ENCODE peak calls at places on chromosomes 1 and 21, in ten cellular contexts. One of them, this sample, is unnamed. For H3K27me3, the result is how much of the 10 kb centered on the place peaks cover.

GRCh38 chr1:206736878-206737728 is 33.5 kb upstream of the IL19 start:
- DNase-seq in H9: no peak
- DNase-seq in A673: no peak
- DNase-seq in tibial nerve: no peak
- DNase-seq in suprapubic skin: no peak
- DNase-seq in left ventricle myocardium inferior: no peak
- DNase-seq in osteoblast: no peak
- DNase-seq in CD8-positive, alpha-beta T cell: peak
- DNase-seq in astrocyte: no peak
- DNase-seq in PC-9: no peak
- DNase-seq in this sample: peak

GRCh38 chr21:45549670-45550463 is 7.6 kb upstream of the SLC19A1 start:
- DNase-seq in left ventricle myocardium inferior: peak
- DNase-seq in osteoblast: peak
- DNase-seq in PC-9: no peak
- DNase-seq in tibial nerve: no peak
- DNase-seq in A673: no peak
- DNase-seq in CD8-positive, alpha-beta T cell: no peak
- DNase-seq in H9: peak
- DNase-seq in suprapubic skin: peak
- DNase-seq in astrocyte: no peak
- DNase-seq in this sample: no peak

GRCh38 chr1:203351037-203351625 is at the start of gene FMOD:
- DNase-seq in osteoblast: no peak
- DNase-seq in H9: peak
- DNase-seq in astrocyte: peak
- DNase-seq in CD8-positive, alpha-beta T cell: no peak
- DNase-seq in A673: no peak
- DNase-seq in tibial nerve: peak
- DNase-seq in PC-9: no peak
- DNase-seq in left ventricle myocardium inferior: peak
- DNase-seq in suprapubic skin: no peak
- DNase-seq in this sample: no peak

GRCh38 chr1:230067441-230067870 is 418 bp downstream of the GALNT2 start:
- DNase-seq in left ventricle myocardium inferior: no peak
- DNase-seq in PC-9: no peak
- DNase-seq in osteoblast: peak
- DNase-seq in tibial nerve: peak
- DNase-seq in CD8-positive, alpha-beta T cell: no peak
- DNase-seq in A673: peak
- DNase-seq in astrocyte: no peak
- DNase-seq in suprapubic skin: peak
- DNase-seq in H9: no peak
- DNase-seq in this sample: no peak

GRCh38 chr1:181094813-181095212 is 6.3 kb downstream of the IER5 start:
- DNase-seq in H9: no peak
- DNase-seq in astrocyte: peak
- DNase-seq in CD8-positive, alpha-beta T cell: no peak
- DNase-seq in tibial nerve: peak
- DNase-seq in osteoblast: peak
- DNase-seq in left ventricle myocardium inferior: no peak
- DNase-seq in PC-9: peak
- DNase-seq in suprapubic skin: no peak
- DNase-seq in A673: peak
- DNase-seq in this sample: no peak

GRCh38 chr1:188761226-188761625 is 1716.4 kb downstream of the BRINP3 start:
- DNase-seq in osteoblast: no peak
- DNase-seq in A673: no peak
- DNase-seq in left ventricle myocardium inferior: no peak
- DNase-seq in suprapubic skin: no peak
- DNase-seq in H9: no peak
- DNase-seq in tibial nerve: no peak
- DNase-seq in CD8-positive, alpha-beta T cell: no peak
- DNase-seq in PC-9: no peak
- DNase-seq in astrocyte: no peak
- DNase-seq in this sample: no peak

GRCh38 chr1:102790997-102791396 is 317.3 kb downstream of the COL11A1 start:
- DNase-seq in CD8-positive, alpha-beta T cell: no peak
- DNase-seq in suprapubic skin: no peak
- DNase-seq in tibial nerve: no peak
- DNase-seq in osteoblast: no peak
- DNase-seq in PC-9: no peak
- DNase-seq in A673: peak
- DNase-seq in astrocyte: no peak
- DNase-seq in left ventricle myocardium inferior: no peak
- DNase-seq in H9: no peak
- DNase-seq in this sample: no peak

GRCh38 chr21:46421756-46422555 is 36.7 kb upstream of the DIP2A start:
- DNase-seq in PC-9: no peak
- DNase-seq in suprapubic skin: no peak
- DNase-seq in H9: no peak
- DNase-seq in A673: no peak
- DNase-seq in tibial nerve: no peak
- DNase-seq in left ventricle myocardium inferior: no peak
- DNase-seq in astrocyte: no peak
- DNase-seq in CD8-positive, alpha-beta T cell: no peak
- DNase-seq in osteoblast: peak
- DNase-seq in this sample: no peak

GRCh38 chr1:41495171-41495948 is 10.9 kb upstream of the EDN2 start:
- DNase-seq in PC-9: no peak
- DNase-seq in H9: peak
- DNase-seq in tibial nerve: no peak
- DNase-seq in osteoblast: no peak
- DNase-seq in A673: peak
- DNase-seq in astrocyte: no peak
- DNase-seq in suprapubic skin: no peak
- DNase-seq in left ventricle myocardium inferior: peak
- DNase-seq in CD8-positive, alpha-beta T cell: no peak
- DNase-seq in this sample: no peak

GRCh38 chr21:35179990-35180557 is 131.0 kb upstream of the RUNX1 start:
- DNase-seq in CD8-positive, alpha-beta T cell: no peak
- DNase-seq in suprapubic skin: no peak
- DNase-seq in osteoblast: peak
- DNase-seq in tibial nerve: no peak
- DNase-seq in PC-9: peak
- DNase-seq in astrocyte: peak
- DNase-seq in A673: no peak
- DNase-seq in H9: no peak
- DNase-seq in left ventricle myocardium inferior: no peak
- DNase-seq in this sample: no peak

GRCh38 chr1:40756523-40756922 is 27.1 kb upstream of the KCNQ4 start:
- DNase-seq in CD8-positive, alpha-beta T cell: no peak
- DNase-seq in H9: no peak
- DNase-seq in suprapubic skin: no peak
- DNase-seq in PC-9: no peak
- DNase-seq in osteoblast: no peak
- DNase-seq in left ventricle myocardium inferior: no peak
- DNase-seq in tibial nerve: no peak
- DNase-seq in astrocyte: no peak
- DNase-seq in A673: no peak
- DNase-seq in this sample: no peak

DNA sequence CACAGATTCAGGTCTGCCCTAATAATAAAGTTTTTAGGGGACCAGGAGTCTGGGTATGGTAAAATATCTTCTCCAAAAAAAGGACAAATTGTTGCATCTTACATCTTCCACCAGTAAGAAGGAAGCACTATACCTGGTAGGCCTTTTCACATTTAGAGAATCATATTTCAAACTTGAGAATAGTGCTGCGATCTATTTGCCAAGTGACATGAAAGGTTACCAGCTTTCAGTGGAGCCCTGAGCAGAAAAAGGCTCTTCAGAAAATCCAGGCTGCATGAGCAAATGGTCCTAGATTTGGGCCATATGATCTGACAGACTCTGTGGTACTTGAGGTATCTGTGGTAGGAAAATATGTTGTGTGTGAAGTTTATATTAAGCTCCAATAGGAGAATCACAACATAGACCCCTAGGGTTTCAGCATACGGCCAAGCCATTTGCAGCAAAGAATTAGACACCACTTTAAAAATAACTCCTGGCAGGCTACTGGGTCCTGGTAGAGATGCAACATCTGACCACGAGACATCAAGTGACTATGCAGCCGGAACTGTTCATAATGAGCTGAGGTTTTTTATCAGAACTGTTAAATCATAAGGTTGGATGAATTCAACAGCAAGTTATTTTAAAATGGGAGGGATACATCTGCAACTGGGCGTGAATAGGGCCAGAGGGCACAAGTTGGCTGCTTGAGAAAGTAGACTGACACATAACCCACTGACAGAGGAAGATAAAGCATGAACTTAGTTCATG is 38.6 kb upstream of the CCDC190 start:
- DNase-seq in PC-9: no peak
- DNase-seq in A673: no peak
- DNase-seq in CD8-positive, alpha-beta T cell: no peak
- DNase-seq in osteoblast: peak
- DNase-seq in tibial nerve: no peak
- DNase-seq in astrocyte: peak
- DNase-seq in left ventricle myocardium inferior: no peak
- DNase-seq in H9: no peak
- DNase-seq in suprapubic skin: no peak
- DNase-seq in this sample: no peak
- H3K27ac ChIP-seq in PC-9: no peak
- H3K27ac ChIP-seq in A673: no peak
- H3K27ac ChIP-seq in CD8-positive, alpha-beta T cell: no peak
- H3K27ac ChIP-seq in osteoblast: peak
- H3K27ac ChIP-seq in tibial nerve: no peak
- H3K27ac ChIP-seq in astrocyte: no peak
- H3K27ac ChIP-seq in left ventricle myocardium inferior: peak
- H3K27ac ChIP-seq in H9: no peak
- H3K27ac ChIP-seq in suprapubic skin: no peak
- H3K27ac ChIP-seq in this sample: no peak

DNA sequence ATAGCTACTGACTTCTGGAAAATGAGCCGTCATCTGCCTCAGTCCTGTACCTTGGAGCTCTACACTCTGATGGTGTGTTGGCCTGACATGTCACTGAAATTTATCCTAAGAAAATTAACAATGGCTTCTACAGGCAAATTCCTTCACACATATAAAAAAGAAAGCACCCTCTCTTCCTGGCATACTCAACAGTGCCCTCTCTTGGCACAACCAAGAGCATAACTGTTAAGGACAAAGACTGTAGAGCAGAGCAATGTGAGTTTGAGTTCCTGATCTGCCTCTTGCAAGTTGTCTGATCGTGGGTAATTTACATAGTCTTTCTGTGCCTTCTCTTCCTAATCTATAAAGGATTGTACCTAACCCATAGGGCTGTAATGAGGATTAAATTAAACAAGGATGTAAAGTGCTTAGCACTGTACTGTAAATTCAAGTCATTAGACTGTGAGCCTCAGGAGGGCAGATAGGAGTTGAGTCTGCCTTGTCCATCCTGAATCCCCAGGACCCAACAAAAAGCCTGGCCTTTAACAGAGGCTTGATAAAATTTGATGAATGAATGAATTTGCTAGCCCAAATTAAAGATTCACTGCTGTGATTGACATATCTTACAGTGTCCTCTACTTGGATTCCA is 83.5 kb downstream of the SYF2 start:
- DNase-seq in A673: peak
- DNase-seq in CD8-positive, alpha-beta T cell: no peak
- DNase-seq in left ventricle myocardium inferior: no peak
- DNase-seq in osteoblast: no peak
- DNase-seq in tibial nerve: no peak
- DNase-seq in astrocyte: no peak
- DNase-seq in H9: peak
- DNase-seq in PC-9: no peak
- DNase-seq in suprapubic skin: no peak
- DNase-seq in this sample: peak
- TF ChIP-seq CTCF in A673: peak
- TF ChIP-seq CTCF in CD8-positive, alpha-beta T cell: peak
- TF ChIP-seq CTCF in left ventricle myocardium inferior: peak
- TF ChIP-seq CTCF in osteoblast: peak
- TF ChIP-seq CTCF in tibial nerve: no peak
- TF ChIP-seq CTCF in astrocyte: no peak
- TF ChIP-seq CTCF in H9: peak
- TF ChIP-seq CTCF in PC-9: no peak
- TF ChIP-seq CTCF in suprapubic skin: no peak
- TF ChIP-seq CTCF in this sample: peak

DNA sequence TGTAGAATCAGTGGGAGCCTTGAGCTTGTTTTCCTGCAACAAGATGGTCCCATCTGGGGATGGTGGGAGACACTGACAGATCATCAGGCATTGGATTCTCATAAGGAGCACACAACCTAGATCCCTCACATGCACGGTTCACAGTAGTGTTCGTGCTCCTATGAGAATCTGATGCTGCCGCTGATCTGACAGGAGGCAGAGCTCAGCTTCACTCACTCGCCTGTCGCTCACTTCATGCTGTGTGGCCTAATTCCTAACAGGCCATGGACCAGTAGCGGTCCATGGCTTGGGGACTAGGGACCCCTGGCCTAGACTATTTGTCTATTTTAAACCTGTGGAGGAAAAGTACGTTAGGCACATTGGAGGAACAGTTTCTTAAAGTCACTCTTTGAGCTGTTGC is 140.0 kb downstream of the EDEM3 start:
- DNase-seq in osteoblast: no peak
- DNase-seq in suprapubic skin: no peak
- DNase-seq in left ventricle myocardium inferior: no peak
- DNase-seq in A673: no peak
- DNase-seq in astrocyte: no peak
- DNase-seq in PC-9: no peak
- DNase-seq in H9: no peak
- DNase-seq in tibial nerve: no peak
- DNase-seq in CD8-positive, alpha-beta T cell: no peak
- DNase-seq in this sample: no peak
- H3K27me3 ChIP-seq in osteoblast: under half
- H3K27me3 ChIP-seq in suprapubic skin: under half
- H3K27me3 ChIP-seq in left ventricle myocardium inferior: under half
- H3K27me3 ChIP-seq in A673: under half
- H3K27me3 ChIP-seq in astrocyte: under half
- H3K27me3 ChIP-seq in PC-9: under half
- H3K27me3 ChIP-seq in H9: under half
- H3K27me3 ChIP-seq in tibial nerve: under half
- H3K27me3 ChIP-seq in CD8-positive, alpha-beta T cell: under half
- H3K27me3 ChIP-seq in this sample: under half

DNA sequence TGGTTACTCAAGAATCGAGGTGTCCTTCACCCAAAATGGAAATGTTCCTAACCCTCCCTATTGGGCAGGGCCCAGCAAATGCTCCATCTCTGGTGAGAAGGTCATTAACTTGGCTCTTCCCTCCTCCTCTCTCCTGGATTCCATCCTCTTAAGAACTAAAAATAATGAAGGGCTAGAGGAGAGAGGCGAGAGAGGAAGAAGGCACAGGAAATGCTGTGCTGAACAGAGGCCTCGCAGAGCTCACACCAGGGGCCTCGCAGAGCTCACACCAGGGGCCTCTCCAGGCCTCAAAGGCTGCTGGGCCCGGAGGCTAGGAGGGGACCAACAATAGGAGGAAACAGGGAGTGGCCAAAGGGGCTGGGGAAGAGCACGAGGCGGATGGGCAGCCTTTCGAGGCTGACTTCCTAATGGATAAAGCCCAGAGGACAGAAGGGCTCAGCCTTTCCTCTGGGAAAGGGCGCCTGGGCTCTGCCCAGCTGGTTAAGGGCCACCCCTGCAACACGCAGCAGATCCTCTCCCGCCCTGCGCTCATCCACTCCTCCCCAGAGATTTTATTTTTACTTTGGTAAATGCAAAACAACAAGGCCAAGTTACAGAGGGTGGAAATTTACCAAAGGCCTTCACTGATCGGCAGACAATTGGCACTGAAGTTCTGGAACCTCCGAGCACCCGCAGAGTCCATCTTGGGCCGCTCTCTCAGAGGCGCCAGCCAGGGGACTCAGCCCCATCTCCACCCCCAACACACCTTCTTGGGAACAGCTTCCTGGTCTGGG is 78.5 kb downstream of the ITPKB start:
- DNase-seq in tibial nerve: no peak
- DNase-seq in suprapubic skin: peak
- DNase-seq in CD8-positive, alpha-beta T cell: no peak
- DNase-seq in H9: no peak
- DNase-seq in PC-9: no peak
- DNase-seq in A673: no peak
- DNase-seq in osteoblast: no peak
- DNase-seq in astrocyte: no peak
- DNase-seq in left ventricle myocardium inferior: peak
- DNase-seq in this sample: no peak
- H3K27ac ChIP-seq in tibial nerve: no peak
- H3K27ac ChIP-seq in suprapubic skin: peak
- H3K27ac ChIP-seq in CD8-positive, alpha-beta T cell: peak
- H3K27ac ChIP-seq in H9: no peak
- H3K27ac ChIP-seq in PC-9: no peak
- H3K27ac ChIP-seq in A673: no peak
- H3K27ac ChIP-seq in osteoblast: no peak
- H3K27ac ChIP-seq in astrocyte: no peak
- H3K27ac ChIP-seq in left ventricle myocardium inferior: no peak
- H3K27ac ChIP-seq in this sample: no peak

This sample was measured in CD4-positive, alpha-beta T cell.